ENCODE peak calls at places on chromosomes 1 and 21, in five cellular contexts. One of them, this sample, is unnamed.

GRCh38 chr1:46401514-46401913 is 7.4 kb downstream of the FAAH start:
- DNase-seq in RWPE1: no peak
- DNase-seq in kidney epithelial cell: no peak
- DNase-seq in cardiac fibroblast: peak; percentile 16
- DNase-seq in mesothelial cell of epicardium: no peak
- DNase-seq in this sample: no peak

GRCh38 chr21:35587841-35588390 is 472.4 kb downstream of the SETD4 start:
- DNase-seq in RWPE1: no peak
- DNase-seq in kidney epithelial cell: no peak
- DNase-seq in cardiac fibroblast: no peak
- DNase-seq in mesothelial cell of epicardium: no peak
- DNase-seq in this sample: no peak

GRCh38 chr1:118767971-118768370 is 220.2 kb downstream of the TBX15 start:
- DNase-seq in RWPE1: no peak
- DNase-seq in kidney epithelial cell: no peak
- DNase-seq in cardiac fibroblast: no peak
- DNase-seq in mesothelial cell of epicardium: no peak
- DNase-seq in this sample: no peak

GRCh38 chr1:34268311-34269042 is 91.8 kb downstream of the C1orf94 start:
- DNase-seq in RWPE1: peak; percentile 31
- DNase-seq in kidney epithelial cell: no peak
- DNase-seq in cardiac fibroblast: no peak
- DNase-seq in mesothelial cell of epicardium: no peak
- DNase-seq in this sample: no peak

GRCh38 chr1:93625582-93626327 is 55.9 kb downstream of the BCAR3 start:
- DNase-seq in RWPE1: no peak
- DNase-seq in kidney epithelial cell: peak; percentile 55
- DNase-seq in cardiac fibroblast: peak; percentile 90
- DNase-seq in mesothelial cell of epicardium: no peak
- DNase-seq in this sample: no peak

GRCh38 chr1:78003882-78004718 is 639 bp upstream of the DNAJB4 start:
- DNase-seq in RWPE1: peak; percentile 73
- DNase-seq in kidney epithelial cell: peak; percentile 56
- DNase-seq in cardiac fibroblast: peak; percentile 80
- DNase-seq in mesothelial cell of epicardium: no peak
- DNase-seq in this sample: no peak

GRCh38 chr1:168338589-168339503 is 58.2 kb downstream of the TBX19 start:
- DNase-seq in RWPE1: no peak
- DNase-seq in kidney epithelial cell: no peak
- DNase-seq in cardiac fibroblast: no peak
- DNase-seq in mesothelial cell of epicardium: no peak
- DNase-seq in this sample: no peak

GRCh38 chr1:26593385-26593784 is 63.8 kb downstream of the RPS6KA1 start:
- DNase-seq in RWPE1: no peak
- DNase-seq in kidney epithelial cell: no peak
- DNase-seq in cardiac fibroblast: no peak
- DNase-seq in mesothelial cell of epicardium: no peak
- DNase-seq in this sample: no peak

GRCh38 chr1:33010946-33011731 is 25.5 kb downstream of the AK2 start:
- DNase-seq in RWPE1: no peak
- DNase-seq in kidney epithelial cell: no peak
- DNase-seq in cardiac fibroblast: peak; percentile 82
- DNase-seq in mesothelial cell of epicardium: no peak
- DNase-seq in this sample: no peak

GRCh38 chr1:84665703-84666317 is 24.5 kb downstream of the SSX2IP start:
- DNase-seq in RWPE1: no peak
- DNase-seq in kidney epithelial cell: no peak
- DNase-seq in cardiac fibroblast: no peak
- DNase-seq in mesothelial cell of epicardium: no peak
- DNase-seq in this sample: no peak

GRCh38 chr21:32826317-32827167 is 55.0 kb upstream of the PAXBP1 start:
- DNase-seq in RWPE1: peak; percentile 35
- DNase-seq in kidney epithelial cell: no peak
- DNase-seq in cardiac fibroblast: peak; percentile 75
- DNase-seq in mesothelial cell of epicardium: no peak
- DNase-seq in this sample: peak; percentile 36

GRCh38 chr1:51313961-51314777 is 16.2 kb downstream of the TTC39A start:
- DNase-seq in RWPE1: peak; percentile 78
- DNase-seq in kidney epithelial cell: peak; percentile 82
- DNase-seq in cardiac fibroblast: peak; percentile 83
- DNase-seq in mesothelial cell of epicardium: no peak
- DNase-seq in this sample: no peak

GRCh38 chr21:43734131-43734634 is 15.3 kb downstream of the PDXK start:
- DNase-seq in RWPE1: no peak
- DNase-seq in kidney epithelial cell: no peak
- DNase-seq in cardiac fibroblast: no peak
- DNase-seq in mesothelial cell of epicardium: no peak
- DNase-seq in this sample: no peak

GRCh38 chr1:93869653-93870052 is 9.4 kb downstream of the DNTTIP2 start:
- DNase-seq in RWPE1: no peak
- DNase-seq in kidney epithelial cell: no peak
- DNase-seq in cardiac fibroblast: no peak
- DNase-seq in mesothelial cell of epicardium: no peak
- DNase-seq in this sample: no peak

GRCh38 chr1:93556291-93556690 is 108.4 kb downstream of the FNBP1L start:
- DNase-seq in RWPE1: peak; percentile 22
- DNase-seq in kidney epithelial cell: no peak
- DNase-seq in cardiac fibroblast: no peak
- DNase-seq in mesothelial cell of epicardium: no peak
- DNase-seq in this sample: no peak

GRCh38 chr1:245201827-245202226 is 47.0 kb downstream of the KIF26B start:
- DNase-seq in RWPE1: no peak
- DNase-seq in kidney epithelial cell: no peak
- DNase-seq in cardiac fibroblast: no peak
- DNase-seq in mesothelial cell of epicardium: no peak
- DNase-seq in this sample: no peak

GRCh38 chr1:65179148-65179547 is 31.1 kb downstream of the AK4 start:
- DNase-seq in RWPE1: no peak
- DNase-seq in kidney epithelial cell: no peak
- DNase-seq in cardiac fibroblast: no peak
- DNase-seq in mesothelial cell of epicardium: no peak
- DNase-seq in this sample: no peak

GRCh38 chr1:155970531-155971167 is 7.7 kb downstream of the ARHGEF2 start:
- DNase-seq in RWPE1: peak; percentile 45
- DNase-seq in kidney epithelial cell: no peak
- DNase-seq in cardiac fibroblast: peak; percentile 70
- DNase-seq in mesothelial cell of epicardium: no peak
- DNase-seq in this sample: no peak

GRCh38 chr1:179029293-179029692 is 3.6 kb downstream of the FAM20B start:
- DNase-seq in RWPE1: no peak
- DNase-seq in kidney epithelial cell: no peak
- DNase-seq in cardiac fibroblast: no peak
- DNase-seq in mesothelial cell of epicardium: no peak
- DNase-seq in this sample: no peak

GRCh38 chr1:228343211-228343661 is 63.4 kb downstream of the TRIM11 start:
- DNase-seq in RWPE1: no peak
- DNase-seq in kidney epithelial cell: no peak
- DNase-seq in cardiac fibroblast: no peak
- DNase-seq in mesothelial cell of epicardium: no peak
- DNase-seq in this sample: no peak

GRCh38 chr1:225909477-225909876 is 14.6 kb downstream of the PYCR2 start:
- DNase-seq in RWPE1: no peak
- DNase-seq in kidney epithelial cell: no peak
- DNase-seq in cardiac fibroblast: no peak
- DNase-seq in mesothelial cell of epicardium: no peak
- DNase-seq in this sample: no peak

GRCh38 chr1:33382651-33383415 is 48.1 kb downstream of the PHC2 start:
- DNase-seq in RWPE1: no peak
- DNase-seq in kidney epithelial cell: no peak
- DNase-seq in cardiac fibroblast: no peak
- DNase-seq in mesothelial cell of epicardium: no peak
- DNase-seq in this sample: no peak

GRCh38 chr1:186945146-186945545 is 116.4 kb downstream of the PLA2G4A start:
- DNase-seq in RWPE1: no peak
- DNase-seq in kidney epithelial cell: no peak
- DNase-seq in cardiac fibroblast: no peak
- DNase-seq in mesothelial cell of epicardium: no peak
- DNase-seq in this sample: no peak

GRCh38 chr1:31010081-31010989 is 55.2 kb downstream of the PUM1 start:
- DNase-seq in RWPE1: no peak
- DNase-seq in kidney epithelial cell: peak; percentile 35
- DNase-seq in cardiac fibroblast: no peak
- DNase-seq in mesothelial cell of epicardium: no peak
- DNase-seq in this sample: no peak

GRCh38 chr1:212614398-212615091 is 6.0 kb downstream of the ATF3 start:
- DNase-seq in RWPE1: no peak
- DNase-seq in kidney epithelial cell: no peak
- DNase-seq in cardiac fibroblast: no peak
- DNase-seq in mesothelial cell of epicardium: no peak
- DNase-seq in this sample: no peak

GRCh38 chr21:14657241-14658008 is 111.3 kb upstream of the SAMSN1 start:
- DNase-seq in RWPE1: no peak
- DNase-seq in kidney epithelial cell: no peak
- DNase-seq in cardiac fibroblast: no peak
- DNase-seq in mesothelial cell of epicardium: no peak
- DNase-seq in this sample: no peak

GRCh38 chr1:11453742-11454442 is 25.1 kb upstream of the DISP3 start:
- DNase-seq in RWPE1: no peak
- DNase-seq in kidney epithelial cell: no peak
- DNase-seq in cardiac fibroblast: no peak
- DNase-seq in mesothelial cell of epicardium: no peak
- DNase-seq in this sample: peak; percentile 40

GRCh38 chr1:175244206-175244605 is 51.6 kb upstream of the KIAA0040 start:
- DNase-seq in RWPE1: no peak
- DNase-seq in kidney epithelial cell: no peak
- DNase-seq in cardiac fibroblast: no peak
- DNase-seq in mesothelial cell of epicardium: no peak
- DNase-seq in this sample: no peak

GRCh38 chr21:23960769-23961168 is 1646.5 kb downstream of the MRPL39 start:
- DNase-seq in RWPE1: no peak
- DNase-seq in kidney epithelial cell: no peak
- DNase-seq in cardiac fibroblast: no peak
- DNase-seq in mesothelial cell of epicardium: no peak
- DNase-seq in this sample: no peak

GRCh38 chr1:150366416-150367296 is 2.7 kb downstream of the RPRD2 start:
- DNase-seq in RWPE1: no peak
- DNase-seq in kidney epithelial cell: no peak
- DNase-seq in cardiac fibroblast: no peak
- DNase-seq in mesothelial cell of epicardium: no peak
- DNase-seq in this sample: no peak

GRCh38 chr21:34513109-34513675 is 1.2 kb upstream of the KCNE1 start:
- DNase-seq in RWPE1: no peak
- DNase-seq in kidney epithelial cell: no peak
- DNase-seq in cardiac fibroblast: peak; percentile 61
- DNase-seq in mesothelial cell of epicardium: no peak
- DNase-seq in this sample: peak; percentile 29

GRCh38 chr1:116472431-116472961 is 98.3 kb downstream of the CD58 start:
- DNase-seq in RWPE1: no peak
- DNase-seq in kidney epithelial cell: peak; percentile 83
- DNase-seq in cardiac fibroblast: peak; percentile 43
- DNase-seq in mesothelial cell of epicardium: no peak
- DNase-seq in this sample: no peak

GRCh38 chr1:170562644-170563338 is 30.8 kb downstream of the GORAB start:
- DNase-seq in RWPE1: peak; percentile 90
- DNase-seq in kidney epithelial cell: peak; percentile 38
- DNase-seq in cardiac fibroblast: peak; percentile 96
- DNase-seq in mesothelial cell of epicardium: no peak
- DNase-seq in this sample: no peak

DNA sequence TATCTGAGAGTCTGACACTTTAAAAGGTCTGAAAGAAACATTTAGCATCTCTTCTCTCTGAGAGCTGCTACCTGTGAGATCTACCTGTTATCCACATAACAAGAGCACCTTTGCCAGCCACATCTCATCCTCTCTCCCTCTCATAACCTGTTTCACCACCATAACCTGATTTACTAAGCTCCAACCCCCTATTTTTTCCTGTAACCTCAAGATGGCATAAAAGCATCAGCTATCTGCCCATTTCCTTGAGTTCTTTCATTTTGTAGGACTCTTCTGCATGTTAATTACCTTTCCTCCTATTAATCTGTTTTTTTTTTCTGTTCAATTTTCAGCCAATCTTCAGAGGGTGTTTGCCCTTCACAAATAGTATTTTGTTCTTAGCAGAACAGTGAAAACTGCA is 136.5 kb upstream of the KCNK1 start:
- DNase-seq in RWPE1: no peak
- DNase-seq in kidney epithelial cell: no peak
- DNase-seq in cardiac fibroblast: no peak
- DNase-seq in mesothelial cell of epicardium: no peak
- DNase-seq in this sample: no peak
- TF ChIP-seq CTCF in RWPE1: no peak
- TF ChIP-seq CTCF in kidney epithelial cell: no peak
- TF ChIP-seq CTCF in cardiac fibroblast: no peak
- TF ChIP-seq CTCF in mesothelial cell of epicardium: no peak
- TF ChIP-seq CTCF in this sample: no peak

DNA sequence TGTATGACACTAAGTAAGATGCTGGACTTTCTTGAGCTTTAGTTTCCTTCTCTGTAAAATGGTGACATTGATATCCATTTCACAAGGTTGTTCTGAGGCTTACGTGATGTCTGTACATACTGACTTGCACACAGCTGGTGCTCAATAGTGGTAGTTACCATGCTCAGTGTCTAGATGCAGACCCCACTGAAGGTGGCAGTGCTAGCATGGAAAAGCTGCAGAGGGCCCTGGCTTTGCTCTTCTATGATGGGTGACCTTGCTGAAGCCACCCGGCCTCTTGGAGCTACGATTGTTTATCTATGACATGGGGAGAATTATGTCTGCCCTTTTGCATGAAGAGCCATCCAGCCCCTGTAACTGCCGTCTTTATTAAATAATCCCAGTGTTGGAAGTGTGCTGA is 131.8 kb downstream of the PLXNA2 start:
- DNase-seq in RWPE1: no peak
- DNase-seq in kidney epithelial cell: no peak
- DNase-seq in cardiac fibroblast: no peak
- DNase-seq in mesothelial cell of epicardium: no peak
- DNase-seq in this sample: no peak
- TF ChIP-seq CTCF in RWPE1: no peak
- TF ChIP-seq CTCF in kidney epithelial cell: no peak
- TF ChIP-seq CTCF in cardiac fibroblast: no peak
- TF ChIP-seq CTCF in mesothelial cell of epicardium: no peak
- TF ChIP-seq CTCF in this sample: no peak

DNA sequence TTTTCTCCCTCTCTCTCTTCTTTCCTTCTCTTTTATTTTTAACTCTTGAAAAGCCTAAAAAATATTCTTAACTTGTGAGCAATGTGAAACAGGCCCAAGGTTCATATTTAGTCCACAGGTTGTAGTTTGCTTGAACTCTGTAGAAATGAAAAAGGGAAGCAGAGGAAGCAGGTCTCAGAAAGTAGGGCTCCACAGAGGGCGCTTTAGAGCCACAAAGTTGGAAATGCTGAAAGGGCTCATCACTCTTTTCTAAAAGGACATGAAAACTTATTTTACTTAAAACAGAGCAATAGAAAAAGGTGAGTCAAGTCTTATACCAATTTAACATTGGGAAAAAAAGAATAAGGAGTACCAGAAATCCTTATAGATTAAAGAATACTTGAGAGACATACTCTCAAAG is 247.0 kb downstream of the USP25 start:
- DNase-seq in RWPE1: no peak
- DNase-seq in kidney epithelial cell: no peak
- DNase-seq in cardiac fibroblast: peak; percentile 5
- DNase-seq in mesothelial cell of epicardium: no peak
- DNase-seq in this sample: no peak
- TF ChIP-seq CTCF in RWPE1: no peak
- TF ChIP-seq CTCF in kidney epithelial cell: peak; percentile 34
- TF ChIP-seq CTCF in cardiac fibroblast: peak; percentile 44
- TF ChIP-seq CTCF in mesothelial cell of epicardium: no peak
- TF ChIP-seq CTCF in this sample: peak; percentile 60

GRCh38 chr21:41611966-41612606 is 104.1 kb upstream of the TMPRSS2 start:
- DNase-seq in RWPE1: peak; percentile 77
- DNase-seq in kidney epithelial cell: no peak
- DNase-seq in cardiac fibroblast: no peak
- DNase-seq in mesothelial cell of epicardium: no peak
- DNase-seq in this sample: no peak
- TF ChIP-seq CTCF in RWPE1: no peak
- TF ChIP-seq CTCF in kidney epithelial cell: peak; percentile 57
- TF ChIP-seq CTCF in cardiac fibroblast: peak; percentile 15
- TF ChIP-seq CTCF in mesothelial cell of epicardium: no peak
- TF ChIP-seq CTCF in this sample: no peak